ENCODE peak calls at places on chromosomes 16 and 17, in ten cellular contexts. E is ACHN; X is stimulated activated effector memory CD8-positive, alpha-beta T cell treated with anti-CD3 and anti-CD28 coated beads, Interleukin-12 subunit alpha, Interleukin-12 subunit beta, amount 100 ng/mL, for 72 hours; M is amniotic stem cell; B is hypothalamus; Z is GM13977; Y is right atrium auricular region; I is aorta; C is EL; V is EH. O is an unnamed sample.

GRCh38 chr16:58499615-58500328 is at the start of gene NDRG4:
- DNase-seq in M (peak), V (peak), Y (no peak), B (peak), C (peak), E (peak), Z (peak), I (peak), X (peak), O (peak)

GRCh38 chr17:28057731-28058246 is 15.3 kb downstream of the NLK start:
- DNase-seq in I (no peak), Z (peak), Y (no peak), V (peak), E (no peak), C (no peak), X (no peak), M (no peak), B (no peak), O (no peak)

GRCh38 chr17:64006361-64007088 is 8.4 kb downstream of the PRR29 start:
- DNase-seq in V (no peak), E (no peak), B (no peak), M (no peak), Y (peak), X (no peak), Z (peak), I (peak), C (no peak), O (no peak)

GRCh38 chr17:82931696-82932060 is 91.9 kb upstream of the ZNF750 start:
- DNase-seq in M (peak), I (peak), E (no peak), V (peak), Y (peak), C (peak), Z (no peak), B (no peak), X (no peak), O (no peak)

GRCh38 chr16:49463529-49463928 is 89.9 kb downstream of the C16orf78 start:
- DNase-seq in I (no peak), B (no peak), M (no peak), Y (peak), Z (peak), E (no peak), V (no peak), C (no peak), X (peak), O (peak)

GRCh38 chr16:13543850-13544249 is 376.1 kb upstream of the ERCC4 start:
- DNase-seq in Y (no peak), V (no peak), M (no peak), C (no peak), Z (no peak), X (no peak), B (no peak), E (no peak), I (no peak), O (no peak)

GRCh38 chr16:30724641-30725464 is 23.4 kb upstream of the PHKG2 start:
- DNase-seq in M (no peak), C (no peak), Z (no peak), V (no peak), E (no peak), Y (no peak), X (no peak), B (no peak), I (peak), O (no peak)

GRCh38 chr17:70563301-70563820 is 394.0 kb downstream of the KCNJ2 start:
- DNase-seq in Y (no peak), I (no peak), B (no peak), V (no peak), C (peak), X (no peak), M (no peak), Z (no peak), E (peak), O (peak)

GRCh38 chr17:78839173-78839761 is 1.3 kb downstream of the USP36 start:
- DNase-seq in Z (peak), Y (no peak), M (no peak), E (peak), I (no peak), X (no peak), V (peak), C (peak), B (no peak), O (no peak)

GRCh38 chr17:19677736-19678379 is 29.3 kb downstream of the ALDH3A2 start:
- DNase-seq in M (no peak), V (no peak), C (no peak), Y (no peak), E (no peak), Z (no peak), B (no peak), X (no peak), I (no peak), O (no peak)

GRCh38 chr17:76243826-76244679 is 3.8 kb upstream of the RNF157 start:
- DNase-seq in Y (no peak), X (no peak), M (no peak), C (peak), I (no peak), B (no peak), Z (no peak), E (no peak), V (peak), O (no peak)

GRCh38 chr16:75580-76501 is 2.2 kb upstream of the MPG start:
- DNase-seq in C (peak), B (peak), I (peak), Z (no peak), Y (peak), X (no peak), E (no peak), V (peak), M (peak), O (no peak)

O was measured in NCI-H748 treated with DMSO at 0.1 percent for 48 hours.